ENCODE peak calls at places on chromosomes 2 and 18, in ten cellular contexts. One of them, this sample, is unnamed.
A peak's percentile ranks its signal among the peaks of the same experiment; 100 is the strongest.

GRCh38 chr2:195538937-195539336 is 118.1 kb upstream of the SLC39A10 start:
- DNase-seq in foreskin fibroblast: no peak
- DNase-seq in fibroblast of lung: no peak
- DNase-seq in epithelial cell of esophagus: no peak
- DNase-seq in lower leg skin: no peak
- DNase-seq in kidney: no peak
- DNase-seq in dorsolateral prefrontal cortex: no peak
- DNase-seq in A549: no peak
- DNase-seq in esophagus squamous epithelium: no peak
- DNase-seq in cardiac fibroblast: no peak
- DNase-seq in this sample: no peak

GRCh38 chr2:30421551-30422436 is 25.3 kb upstream of the LCLAT1 start:
- DNase-seq in fibroblast of lung: peak; percentile 88
- DNase-seq in A549: no peak
- DNase-seq in dorsolateral prefrontal cortex: no peak
- DNase-seq in kidney: no peak
- DNase-seq in epithelial cell of esophagus: peak; percentile 23
- DNase-seq in lower leg skin: no peak
- DNase-seq in foreskin fibroblast: peak; percentile 68
- DNase-seq in cardiac fibroblast: peak; percentile 93
- DNase-seq in esophagus squamous epithelium: no peak
- DNase-seq in this sample: peak; percentile 92

GRCh38 chr2:28681216-28681981 is 70.2 kb upstream of the PPP1CB start:
- DNase-seq in kidney: peak; percentile 86
- DNase-seq in esophagus squamous epithelium: no peak
- DNase-seq in dorsolateral prefrontal cortex: no peak
- DNase-seq in foreskin fibroblast: no peak
- DNase-seq in cardiac fibroblast: peak; percentile 86
- DNase-seq in epithelial cell of esophagus: peak; percentile 69
- DNase-seq in fibroblast of lung: peak; percentile 35
- DNase-seq in lower leg skin: no peak
- DNase-seq in A549: no peak
- DNase-seq in this sample: peak; percentile 70

GRCh38 chr2:181738074-181738473 is 57.8 kb upstream of the NEUROD1 start:
- DNase-seq in epithelial cell of esophagus: peak; percentile 10
- DNase-seq in kidney: no peak
- DNase-seq in dorsolateral prefrontal cortex: no peak
- DNase-seq in cardiac fibroblast: peak; percentile 24
- DNase-seq in fibroblast of lung: no peak
- DNase-seq in esophagus squamous epithelium: no peak
- DNase-seq in foreskin fibroblast: peak; percentile 17
- DNase-seq in A549: no peak
- DNase-seq in lower leg skin: no peak
- DNase-seq in this sample: peak; percentile 27

GRCh38 chr2:128635361-128635900 is 316.8 kb upstream of the HS6ST1 start:
- DNase-seq in epithelial cell of esophagus: no peak
- DNase-seq in dorsolateral prefrontal cortex: no peak
- DNase-seq in esophagus squamous epithelium: no peak
- DNase-seq in cardiac fibroblast: peak; percentile 3
- DNase-seq in kidney: peak; percentile 78
- DNase-seq in A549: no peak
- DNase-seq in lower leg skin: no peak
- DNase-seq in fibroblast of lung: no peak
- DNase-seq in foreskin fibroblast: no peak
- DNase-seq in this sample: no peak

GRCh38 chr18:12890500-12890899 is 6.5 kb upstream of the PTPN2 start:
- DNase-seq in lower leg skin: no peak
- DNase-seq in fibroblast of lung: no peak
- DNase-seq in esophagus squamous epithelium: no peak
- DNase-seq in A549: no peak
- DNase-seq in foreskin fibroblast: no peak
- DNase-seq in kidney: no peak
- DNase-seq in cardiac fibroblast: peak; percentile 29
- DNase-seq in epithelial cell of esophagus: no peak
- DNase-seq in dorsolateral prefrontal cortex: no peak
- DNase-seq in this sample: no peak

GRCh38 chr2:224925822-224926124 is 116.5 kb downstream of the DOCK10 start:
- DNase-seq in fibroblast of lung: peak; percentile 33
- DNase-seq in esophagus squamous epithelium: no peak
- DNase-seq in kidney: no peak
- DNase-seq in cardiac fibroblast: peak; percentile 70
- DNase-seq in dorsolateral prefrontal cortex: no peak
- DNase-seq in foreskin fibroblast: peak; percentile 39
- DNase-seq in epithelial cell of esophagus: peak; percentile 16
- DNase-seq in A549: no peak
- DNase-seq in lower leg skin: no peak
- DNase-seq in this sample: peak; percentile 61

GRCh38 chr2:43595603-43596412 is at the start of gene THADA:
- DNase-seq in A549: peak; percentile 96
- DNase-seq in kidney: peak; percentile 100
- DNase-seq in cardiac fibroblast: peak; percentile 100
- DNase-seq in esophagus squamous epithelium: peak; percentile 95
- DNase-seq in epithelial cell of esophagus: peak; percentile 100
- DNase-seq in foreskin fibroblast: peak; percentile 99
- DNase-seq in dorsolateral prefrontal cortex: peak; percentile 100
- DNase-seq in lower leg skin: peak; percentile 99
- DNase-seq in fibroblast of lung: peak; percentile 100
- DNase-seq in this sample: peak; percentile 99

GRCh38 chr2:95317123-95317500 is 20.0 kb downstream of the KCNIP3 start:
- DNase-seq in dorsolateral prefrontal cortex: peak; percentile 38
- DNase-seq in lower leg skin: no peak
- DNase-seq in esophagus squamous epithelium: no peak
- DNase-seq in A549: no peak
- DNase-seq in foreskin fibroblast: no peak
- DNase-seq in fibroblast of lung: no peak
- DNase-seq in cardiac fibroblast: no peak
- DNase-seq in kidney: peak; percentile 57
- DNase-seq in epithelial cell of esophagus: no peak
- DNase-seq in this sample: no peak

GRCh38 chr2:42314892-42315468 is 46.0 kb downstream of the COX7A2L start:
- DNase-seq in fibroblast of lung: peak; percentile 90
- DNase-seq in foreskin fibroblast: peak; percentile 87
- DNase-seq in esophagus squamous epithelium: no peak
- DNase-seq in epithelial cell of esophagus: peak; percentile 90
- DNase-seq in lower leg skin: no peak
- DNase-seq in A549: peak; percentile 13
- DNase-seq in cardiac fibroblast: peak; percentile 96
- DNase-seq in kidney: no peak
- DNase-seq in dorsolateral prefrontal cortex: no peak
- DNase-seq in this sample: peak; percentile 90

GRCh38 chr2:211062213-211062612 is 505.8 kb downstream of the CPS1 start:
- DNase-seq in A549: no peak
- DNase-seq in esophagus squamous epithelium: no peak
- DNase-seq in cardiac fibroblast: no peak
- DNase-seq in kidney: no peak
- DNase-seq in fibroblast of lung: no peak
- DNase-seq in foreskin fibroblast: no peak
- DNase-seq in epithelial cell of esophagus: no peak
- DNase-seq in dorsolateral prefrontal cortex: no peak
- DNase-seq in lower leg skin: no peak
- DNase-seq in this sample: no peak

GRCh38 chr2:237665713-237666143 is 38.3 kb downstream of the LRRFIP1 start:
- DNase-seq in cardiac fibroblast: no peak
- DNase-seq in lower leg skin: no peak
- DNase-seq in fibroblast of lung: no peak
- DNase-seq in A549: no peak
- DNase-seq in esophagus squamous epithelium: no peak
- DNase-seq in epithelial cell of esophagus: no peak
- DNase-seq in foreskin fibroblast: no peak
- DNase-seq in dorsolateral prefrontal cortex: no peak
- DNase-seq in kidney: peak; percentile 91
- DNase-seq in this sample: no peak

GRCh38 chr2:10073706-10074105 is 6.5 kb downstream of the CYS1 start:
- DNase-seq in lower leg skin: no peak
- DNase-seq in kidney: peak; percentile 47
- DNase-seq in esophagus squamous epithelium: no peak
- DNase-seq in epithelial cell of esophagus: no peak
- DNase-seq in A549: no peak
- DNase-seq in dorsolateral prefrontal cortex: no peak
- DNase-seq in cardiac fibroblast: no peak
- DNase-seq in foreskin fibroblast: no peak
- DNase-seq in fibroblast of lung: no peak
- DNase-seq in this sample: no peak

GRCh38 chr18:22177496-22177866 is 8.1 kb downstream of the GATA6 start:
- DNase-seq in epithelial cell of esophagus: no peak
- DNase-seq in kidney: no peak
- DNase-seq in cardiac fibroblast: no peak
- DNase-seq in A549: no peak
- DNase-seq in lower leg skin: no peak
- DNase-seq in dorsolateral prefrontal cortex: no peak
- DNase-seq in foreskin fibroblast: no peak
- DNase-seq in esophagus squamous epithelium: no peak
- DNase-seq in fibroblast of lung: no peak
- DNase-seq in this sample: no peak

DNA sequence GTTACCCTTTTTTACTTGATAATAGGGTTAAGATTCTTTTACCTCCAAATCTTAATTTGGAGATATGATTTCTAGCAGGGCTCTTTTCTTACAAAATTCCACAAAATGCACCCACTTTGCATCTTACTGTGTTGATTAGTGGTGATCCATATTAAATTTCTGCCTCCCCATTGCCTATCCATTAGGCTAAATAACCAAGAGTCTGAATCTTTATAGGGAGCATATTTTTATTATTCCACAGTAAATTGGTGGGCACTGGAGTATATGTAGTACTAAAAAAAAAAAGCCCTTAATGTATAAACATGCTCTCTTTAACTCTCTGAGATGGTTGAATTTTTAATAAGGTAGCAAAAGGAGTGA is 8.1 kb upstream of the TXNDC2 start:
- DNase-seq in epithelial cell of esophagus: no peak
- DNase-seq in A549: no peak
- DNase-seq in lower leg skin: no peak
- DNase-seq in dorsolateral prefrontal cortex: no peak
- DNase-seq in cardiac fibroblast: no peak
- DNase-seq in kidney: no peak
- DNase-seq in fibroblast of lung: no peak
- DNase-seq in esophagus squamous epithelium: no peak
- DNase-seq in foreskin fibroblast: no peak
- DNase-seq in this sample: no peak
- H3K4me3 ChIP-seq in epithelial cell of esophagus: no peak overlapping the region
- H3K4me3 ChIP-seq in A549: peak overlapping the region; percentile 27
- H3K4me3 ChIP-seq in lower leg skin: no peak overlapping the region
- H3K4me3 ChIP-seq in dorsolateral prefrontal cortex: no peak overlapping the region
- H3K4me3 ChIP-seq in cardiac fibroblast: peak overlapping the region; percentile 44
- H3K4me3 ChIP-seq in kidney: peak overlapping the region; percentile 20
- H3K4me3 ChIP-seq in fibroblast of lung: peak overlapping the region; percentile 35
- H3K4me3 ChIP-seq in esophagus squamous epithelium: no peak overlapping the region
- H3K4me3 ChIP-seq in foreskin fibroblast: peak overlapping the region; percentile 44
- H3K4me3 ChIP-seq in this sample: no peak overlapping the region

GRCh38 chr18:47758000-47758399 is 172.5 kb downstream of the SMAD2 start:
- DNase-seq in A549: no peak
- DNase-seq in lower leg skin: no peak
- DNase-seq in kidney: no peak
- DNase-seq in foreskin fibroblast: no peak
- DNase-seq in cardiac fibroblast: peak; percentile 5
- DNase-seq in fibroblast of lung: no peak
- DNase-seq in esophagus squamous epithelium: no peak
- DNase-seq in epithelial cell of esophagus: peak; percentile 8
- DNase-seq in dorsolateral prefrontal cortex: no peak
- DNase-seq in this sample: no peak
- TF ChIP-seq CTCF in A549: no peak
- TF ChIP-seq CTCF in lower leg skin: no peak
- TF ChIP-seq CTCF in kidney: no peak
- TF ChIP-seq CTCF in foreskin fibroblast: peak; percentile 37
- TF ChIP-seq CTCF in cardiac fibroblast: peak; percentile 45
- TF ChIP-seq CTCF in fibroblast of lung: no peak
- TF ChIP-seq CTCF in esophagus squamous epithelium: peak; percentile 11
- TF ChIP-seq CTCF in epithelial cell of esophagus: peak; percentile 33
- TF ChIP-seq CTCF in dorsolateral prefrontal cortex: no peak
- TF ChIP-seq CTCF in this sample: peak; percentile 35

DNA sequence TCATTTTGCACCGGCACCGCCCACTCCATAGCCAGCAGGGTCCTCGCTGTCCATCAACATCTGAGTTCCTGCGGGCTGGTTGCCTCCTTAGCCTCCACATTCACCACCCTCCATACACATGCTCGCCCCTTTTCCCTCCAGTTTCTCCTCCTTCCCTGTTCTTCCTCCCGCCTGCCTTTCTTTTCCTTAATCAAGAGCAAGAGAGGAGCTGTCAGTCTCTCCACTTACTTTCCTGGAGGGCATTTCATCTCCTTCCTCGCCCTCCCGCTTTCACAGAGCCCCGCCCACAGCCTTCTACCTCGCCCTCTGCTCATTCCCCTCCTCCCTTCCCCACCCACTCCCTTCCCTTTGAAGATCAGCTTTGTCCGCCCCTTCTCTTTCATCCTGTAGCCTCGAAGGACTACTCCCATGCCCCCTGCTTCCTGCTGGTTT is 13.8 kb upstream of the ZBTB7C start:
- DNase-seq in lower leg skin: no peak
- DNase-seq in fibroblast of lung: no peak
- DNase-seq in epithelial cell of esophagus: no peak
- DNase-seq in dorsolateral prefrontal cortex: no peak
- DNase-seq in kidney: no peak
- DNase-seq in foreskin fibroblast: no peak
- DNase-seq in A549: no peak
- DNase-seq in esophagus squamous epithelium: no peak
- DNase-seq in cardiac fibroblast: no peak
- DNase-seq in this sample: no peak
- H3K4me3 ChIP-seq in lower leg skin: no peak overlapping the region
- H3K4me3 ChIP-seq in fibroblast of lung: no peak overlapping the region
- H3K4me3 ChIP-seq in epithelial cell of esophagus: no peak overlapping the region
- H3K4me3 ChIP-seq in dorsolateral prefrontal cortex: no peak overlapping the region
- H3K4me3 ChIP-seq in kidney: no peak overlapping the region
- H3K4me3 ChIP-seq in foreskin fibroblast: no peak overlapping the region
- H3K4me3 ChIP-seq in A549: no peak overlapping the region
- H3K4me3 ChIP-seq in esophagus squamous epithelium: no peak overlapping the region
- H3K4me3 ChIP-seq in cardiac fibroblast: no peak overlapping the region
- H3K4me3 ChIP-seq in this sample: no peak overlapping the region

GRCh38 chr2:66095820-66096219 is 339.1 kb upstream of the MEIS1 start:
- DNase-seq in epithelial cell of esophagus: no peak
- DNase-seq in dorsolateral prefrontal cortex: no peak
- DNase-seq in fibroblast of lung: no peak
- DNase-seq in foreskin fibroblast: no peak
- DNase-seq in lower leg skin: no peak
- DNase-seq in kidney: no peak
- DNase-seq in A549: no peak
- DNase-seq in esophagus squamous epithelium: no peak
- DNase-seq in cardiac fibroblast: no peak
- DNase-seq in this sample: no peak
- TF ChIP-seq CTCF in epithelial cell of esophagus: peak; percentile 19
- TF ChIP-seq CTCF in dorsolateral prefrontal cortex: no peak
- TF ChIP-seq CTCF in fibroblast of lung: no peak
- TF ChIP-seq CTCF in foreskin fibroblast: no peak
- TF ChIP-seq CTCF in lower leg skin: no peak
- TF ChIP-seq CTCF in kidney: no peak
- TF ChIP-seq CTCF in A549: no peak
- TF ChIP-seq CTCF in esophagus squamous epithelium: peak; percentile 8
- TF ChIP-seq CTCF in cardiac fibroblast: no peak
- TF ChIP-seq CTCF in this sample: no peak

GRCh38 chr2:118310878-118311442 is 222.7 kb downstream of the INSIG2 start:
- DNase-seq in cardiac fibroblast: no peak
- DNase-seq in dorsolateral prefrontal cortex: no peak
- DNase-seq in A549: no peak
- DNase-seq in foreskin fibroblast: no peak
- DNase-seq in kidney: peak; percentile 74
- DNase-seq in fibroblast of lung: peak; percentile 3
- DNase-seq in esophagus squamous epithelium: no peak
- DNase-seq in epithelial cell of esophagus: no peak
- DNase-seq in lower leg skin: no peak
- DNase-seq in this sample: peak; percentile 2
- H3K4me3 ChIP-seq in cardiac fibroblast: peak overlapping the region; percentile 45
- H3K4me3 ChIP-seq in dorsolateral prefrontal cortex: peak overlapping the region; percentile 62
- H3K4me3 ChIP-seq in A549: no peak overlapping the region
- H3K4me3 ChIP-seq in foreskin fibroblast: peak overlapping the region; percentile 50
- H3K4me3 ChIP-seq in kidney: peak overlapping the region; percentile 66
- H3K4me3 ChIP-seq in fibroblast of lung: peak overlapping the region; percentile 68
- H3K4me3 ChIP-seq in esophagus squamous epithelium: peak overlapping the region; percentile 57
- H3K4me3 ChIP-seq in epithelial cell of esophagus: peak overlapping the region; percentile 57
- H3K4me3 ChIP-seq in lower leg skin: no peak overlapping the region
- H3K4me3 ChIP-seq in this sample: no peak overlapping the region

GRCh38 chr2:55063713-55064323 is 13.6 kb upstream of the RTN4 start:
- DNase-seq in kidney: no peak
- DNase-seq in lower leg skin: no peak
- DNase-seq in dorsolateral prefrontal cortex: no peak
- DNase-seq in cardiac fibroblast: no peak
- DNase-seq in A549: no peak
- DNase-seq in foreskin fibroblast: no peak
- DNase-seq in fibroblast of lung: no peak
- DNase-seq in epithelial cell of esophagus: peak; percentile 13
- DNase-seq in esophagus squamous epithelium: no peak
- DNase-seq in this sample: no peak
- TF ChIP-seq CTCF in kidney: no peak
- TF ChIP-seq CTCF in lower leg skin: no peak
- TF ChIP-seq CTCF in dorsolateral prefrontal cortex: no peak
- TF ChIP-seq CTCF in cardiac fibroblast: peak; percentile 14
- TF ChIP-seq CTCF in A549: peak; percentile 21
- TF ChIP-seq CTCF in foreskin fibroblast: no peak
- TF ChIP-seq CTCF in fibroblast of lung: no peak
- TF ChIP-seq CTCF in epithelial cell of esophagus: no peak
- TF ChIP-seq CTCF in esophagus squamous epithelium: no peak
- TF ChIP-seq CTCF in this sample: peak; percentile 15